ENCODE peak calls at places on chromosomes 2 and 18, in five cellular contexts. G is A549, K is breast epithelium, L is prostate gland, V is HCT116. Q is an unnamed sample.

GRCh38 chr2:239461551-239462515 is 61.0 kb upstream of the HDAC4 start:
- DNase-seq in L (no peak), V (no peak), K (peak; percentile 39), G (no peak), Q (no peak)

GRCh38 chr2:50018938-50019337 is 864.6 kb upstream of the FSHR start:
- DNase-seq in V (no peak), K (no peak), L (no peak), G (no peak), Q (no peak)

GRCh38 chr18:54436501-54436900 is 78.8 kb downstream of the C18orf54 start:
- DNase-seq in G (no peak), K (no peak), V (no peak), L (no peak), Q (no peak)

GRCh38 chr2:72140621-72140960 is 7.1 kb downstream of the CYP26B1 start:
- DNase-seq in K (no peak), V (no peak), L (no peak), G (no peak), Q (peak; percentile 14)

GRCh38 chr2:3127279-3127690 is 250.3 kb downstream of the EIPR1 start:
- DNase-seq in L (no peak), V (no peak), G (no peak), K (no peak), Q (no peak)

GRCh38 chr2:36246320-36246990 is 109.1 kb upstream of the CRIM1 start:
- DNase-seq in K (no peak), V (no peak), L (no peak), G (no peak), Q (no peak)

GRCh38 chr18:62281684-62282083 is 43.4 kb upstream of the TNFRSF11A start:
- DNase-seq in K (no peak), L (no peak), V (no peak), G (no peak), Q (no peak)

GRCh38 chr2:30305235-30305634 is 73.9 kb downstream of the LBH start:
- DNase-seq in L (no peak), G (no peak), V (no peak), K (no peak), Q (no peak)

GRCh38 chr2:201950606-201951005 is 83.0 kb upstream of the FZD7 start:
- DNase-seq in L (no peak), K (no peak), V (no peak), G (no peak), Q (no peak)

GRCh38 chr2:86065512-86065911 is 40.2 kb downstream of the POLR1A start:
- DNase-seq in G (no peak), L (no peak), V (no peak), K (no peak), Q (no peak)

GRCh38 chr2:231933916-231934401 is 7.8 kb upstream of the NPPC start:
- DNase-seq in V (no peak), K (no peak), L (no peak), G (no peak), Q (peak; percentile 84)

GRCh38 chr18:7116001-7116831 is 1.4 kb downstream of the LAMA1 start:
- DNase-seq in G (no peak), V (no peak), L (no peak), K (no peak), Q (no peak)

GRCh38 chr2:232592687-232593407 is 40.6 kb upstream of the EFHD1 start:
- DNase-seq in K (no peak), L (peak; percentile 41), V (peak; percentile 77), G (peak; percentile 77), Q (no peak)

GRCh38 chr2:135819211-135819610 is 17.8 kb downstream of the LCT start:
- DNase-seq in K (no peak), V (peak; percentile 21), L (no peak), G (peak; percentile 47), Q (no peak)

GRCh38 chr2:86014493-86014892 is 91.2 kb downstream of the POLR1A start:
- DNase-seq in L (no peak), G (no peak), V (no peak), K (no peak), Q (no peak)

GRCh38 chr18:46296656-46297055 is 192.5 kb downstream of the HAUS1 start:
- DNase-seq in V (no peak), L (no peak), K (no peak), G (no peak), Q (no peak)

GRCh38 chr2:54834721-54835120 is 111.3 kb downstream of the EML6 start:
- DNase-seq in G (no peak), L (no peak), K (no peak), V (no peak), Q (no peak)

GRCh38 chr18:361941-362913 is 94.4 kb upstream of the THOC1 start:
- DNase-seq in L (no peak), G (no peak), K (no peak), V (no peak), Q (peak; percentile 23)

GRCh38 chr2:152228215-152228614 is 52.7 kb upstream of the STAM2 start:
- DNase-seq in L (no peak), V (no peak), G (no peak), K (no peak), Q (no peak)

GRCh38 chr18:72941001-72941400 is 73.2 kb upstream of the NETO1 start:
- DNase-seq in V (no peak), K (no peak), G (no peak), L (no peak), Q (no peak)

GRCh38 chr2:148614024-148614331 is 30.6 kb upstream of the EPC2 start:
- DNase-seq in L (no peak), V (no peak), K (no peak), G (no peak), Q (no peak)

GRCh38 chr2:98734823-98735260 is 3.9 kb upstream of the MGAT4A start:
- DNase-seq in L (no peak), G (no peak), K (no peak), V (no peak), Q (no peak)

GRCh38 chr2:43944915-43945314 is 50.9 kb downstream of the LRPPRC start:
- DNase-seq in K (no peak), L (no peak), G (no peak), V (no peak), Q (no peak)
- H3K4me3 ChIP-seq in K (no peak overlapping the region), L (no peak overlapping the region), G (no peak overlapping the region), V (no peak overlapping the region), Q (no peak overlapping the region)

GRCh38 chr18:79964330-79965118 is at the start of gene HSBP1L1:
- DNase-seq in G (peak; percentile 58), V (peak; percentile 48), K (peak; percentile 84), L (peak; percentile 56), Q (peak; percentile 83)
- TF ChIP-seq POLR2A in G (peak; percentile 26), V (no peak), K (no peak), L (peak; percentile 79), Q (no peak)

DNA sequence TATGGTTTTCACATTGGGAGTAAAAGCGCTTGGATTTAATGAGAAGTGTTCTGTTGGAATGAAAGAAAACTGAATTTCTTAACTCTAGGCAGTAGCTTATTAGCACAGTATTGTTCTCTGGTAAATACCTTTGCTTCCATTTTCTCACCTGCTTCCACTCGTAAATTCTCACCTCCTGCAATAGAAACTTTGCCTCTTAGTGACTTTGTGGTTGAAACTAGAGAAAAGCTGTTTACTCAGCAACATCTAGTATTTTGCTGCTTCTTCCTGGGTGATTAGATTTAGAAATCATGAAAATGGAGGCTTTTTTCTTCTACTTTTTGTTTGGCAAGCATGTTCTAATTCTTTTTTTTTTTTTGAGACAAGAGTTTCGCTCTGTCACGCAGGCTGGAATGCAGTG is 385.4 kb downstream of the SPAG16 start:
- DNase-seq in L (no peak), K (no peak), G (no peak), V (no peak), Q (no peak)
- H3K9me3 ChIP-seq in L (no peaks in the 10 kb centered on the region), K (peaks cover 18% of the 10 kb centered on the region), G (peaks cover 5% of the 10 kb centered on the region), V (no peaks in the 10 kb centered on the region), Q (no peaks in the 10 kb centered on the region)

GRCh38 chr2:7016884-7017283 is 99.7 kb downstream of the RNF144A start:
- DNase-seq in L (no peak), K (no peak), V (no peak), G (no peak), Q (no peak)

GRCh38 chr2:7018767-7019166 is 101.6 kb downstream of the RNF144A start:
- DNase-seq in G (no peak), V (no peak), L (no peak), K (no peak), Q (no peak)

GRCh38 chr2:7018261-7018701 is 101.1 kb downstream of the RNF144A start:
- DNase-seq in L (no peak), G (no peak), V (no peak), K (no peak), Q (no peak)

GRCh38 chr2:7019191-7019590 is 102.0 kb downstream of the RNF144A start:
- DNase-seq in K (no peak), G (no peak), V (no peak), L (no peak), Q (no peak)

DNA sequence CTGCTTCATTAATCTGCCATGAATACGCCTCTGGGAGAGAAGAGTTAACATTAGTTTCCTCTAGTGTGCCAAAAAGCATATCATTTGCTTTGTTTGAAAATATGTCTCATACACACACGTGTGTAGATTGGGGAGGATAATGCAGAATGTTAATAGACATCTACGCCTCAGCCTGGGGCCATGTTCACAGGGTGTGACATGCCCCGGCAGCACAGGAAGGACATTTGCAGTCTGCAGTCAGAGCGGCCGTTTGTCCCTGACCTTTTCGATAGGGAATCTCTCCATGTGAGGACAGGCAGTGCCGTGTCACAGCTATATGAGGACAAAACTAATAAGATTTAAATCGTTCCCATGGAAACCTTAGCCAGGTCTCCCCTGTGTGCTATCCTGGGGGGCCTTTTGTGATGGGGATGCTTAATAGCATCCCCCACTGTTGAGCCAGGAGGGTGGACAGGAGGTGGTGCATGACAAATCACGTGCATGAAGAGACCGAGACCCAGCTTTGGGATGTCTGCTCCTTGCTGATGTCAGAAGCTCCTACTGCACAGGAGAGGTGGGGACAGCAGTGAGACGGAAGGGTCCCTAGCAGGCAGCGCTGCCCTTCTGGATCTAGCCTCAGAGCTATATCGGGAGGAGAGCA is 100.5 kb downstream of the RNF144A start:
- DNase-seq in G (no peak), K (no peak), L (no peak), V (no peak), Q (no peak)
- H3K4me3 ChIP-seq in G (no peak overlapping the region), K (no peak overlapping the region), L (no peak overlapping the region), V (no peak overlapping the region), Q (no peak overlapping the region)

DNA sequence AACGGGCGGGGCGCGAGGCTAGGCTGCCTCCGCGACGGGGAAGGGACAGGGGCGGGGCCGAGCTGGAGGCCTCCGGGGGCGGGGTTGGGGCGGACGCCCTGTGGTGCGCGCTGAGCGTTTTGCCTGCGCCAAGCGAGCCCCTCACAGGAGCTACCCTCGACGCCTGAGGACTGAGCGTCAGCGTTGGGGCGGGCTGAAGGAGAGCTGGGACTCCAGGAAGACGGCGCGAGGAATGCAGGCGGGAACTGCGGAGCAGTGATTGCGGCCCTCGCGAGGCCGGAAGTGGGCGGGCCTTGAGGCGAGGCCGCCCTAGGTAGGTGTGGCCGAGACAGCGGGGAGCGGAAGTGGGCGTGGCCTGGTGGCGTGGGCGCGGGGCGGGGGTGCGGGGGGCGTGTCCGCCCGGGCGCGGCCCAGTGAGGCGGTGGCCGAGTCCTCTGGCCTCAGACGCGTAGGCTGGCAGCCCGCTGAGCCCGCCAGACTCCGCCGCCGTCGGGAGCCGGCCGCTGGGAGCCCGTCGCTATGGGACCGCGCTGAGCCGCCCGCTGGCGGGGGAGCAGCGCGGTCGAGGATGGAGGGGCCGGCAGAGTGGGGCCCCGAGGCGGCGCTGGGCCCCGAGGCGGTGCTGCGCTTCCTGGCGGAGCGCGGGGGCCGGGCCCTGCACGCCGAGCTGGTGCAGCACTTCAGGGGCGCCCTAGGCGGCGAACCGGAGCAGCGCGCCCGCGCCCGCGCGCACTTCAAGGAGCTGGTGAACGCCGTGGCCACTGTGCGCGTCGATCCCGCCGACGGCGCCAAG is at the start of the genes SEPTIN10 and SOWAHC:
- DNase-seq in L (peak; percentile 94), G (peak; percentile 99), K (peak; percentile 93), V (peak; percentile 97), Q (peak; percentile 96)
- TF ChIP-seq POLR2A in L (peak; percentile 95), G (peak; percentile 89), K (peak; percentile 74), V (peak; percentile 51), Q (peak; percentile 95)

GRCh38 chr2:176149484-176150337 is 1.6 kb upstream of the HOXD4 start:
- DNase-seq in L (no peak), V (no peak), G (no peak), K (no peak), Q (no peak)
- H3K9me3 ChIP-seq in L (no peaks in the 10 kb centered on the region), V (no peaks in the 10 kb centered on the region), G (no peaks in the 10 kb centered on the region), K (no peaks in the 10 kb centered on the region), Q (no peaks in the 10 kb centered on the region)